ENCODE peak calls at places on chromosomes 5 and 9, in five cellular contexts. W is A673; B is CD8-positive, alpha-beta memory T cell; E is GM04504; X is activated naive CD8-positive, alpha-beta T cell treated with anti-CD3 and anti-CD28 coated beads, Interleukin-2, amount 50 U/mL, for 24 hours. G is an unnamed sample.

GRCh38 chr5:170755679-170756456 is 27.7 kb upstream of the GABRP start:
- DNase-seq in X (no peak), W (peak; percentile 21), E (no peak), B (no peak), G (no peak)

GRCh38 chr5:36610629-36611028 is 4.2 kb downstream of the SLC1A3 start:
- DNase-seq in X (no peak), B (no peak), E (no peak), W (no peak), G (no peak)

GRCh38 chr9:133987455-133987800 is 4.7 kb downstream of the VAV2 start:
- DNase-seq in X (no peak), B (no peak), W (no peak), E (no peak), G (no peak)

GRCh38 chr9:134551657-134552348 is 89.8 kb upstream of the COL5A1 start:
- DNase-seq in W (peak; percentile 94), B (no peak), E (no peak), X (no peak), G (no peak)

GRCh38 chr9:69178583-69179011 is 4.5 kb downstream of the TJP2 start:
- DNase-seq in B (no peak), E (no peak), X (no peak), W (no peak), G (no peak)

GRCh38 chr9:37906312-37907239 is 2.6 kb upstream of the SLC25A51 start:
- DNase-seq in E (no peak), B (no peak), W (no peak), X (no peak), G (peak; percentile 11)

GRCh38 chr5:157865844-157866243 is 6.9 kb upstream of the CLINT1 start:
- DNase-seq in W (no peak), B (no peak), X (no peak), E (no peak), G (no peak)

GRCh38 chr9:135132008-135132407 is 44.5 kb downstream of the OLFM1 start:
- DNase-seq in X (no peak), B (no peak), W (no peak), E (no peak), G (no peak)

GRCh38 chr9:74663456-74663855 is 166.3 kb downstream of the RORB start:
- DNase-seq in X (no peak), W (no peak), E (no peak), B (no peak), G (no peak)

GRCh38 chr9:137138058-137138697 is 776 bp upstream of the GRIN1 start:
- DNase-seq in W (peak; percentile 57), B (no peak), E (no peak), X (peak; percentile 27), G (no peak)

GRCh38 chr5:13574634-13575033 is 369.9 kb downstream of the DNAH5 start:
- DNase-seq in E (no peak), B (no peak), W (no peak), X (no peak), G (no peak)

GRCh38 chr5:15929616-15930303 is 249.8 kb downstream of the MARCHF11 start:
- DNase-seq in E (peak; percentile 69), B (no peak), W (no peak), X (no peak), G (no peak)

GRCh38 chr5:18744441-18744840 is 1110.2 kb downstream of the TAF11L14 start:
- DNase-seq in E (no peak), W (no peak), B (no peak), X (no peak), G (peak; percentile 31)

GRCh38 chr5:891117-891836 is 1.3 kb downstream of the BRD9 start:
- DNase-seq in X (no peak), B (no peak), W (peak; percentile 84), E (no peak), G (no peak)

GRCh38 chr5:17196686-17197085 is 20.7 kb upstream of the BASP1 start:
- DNase-seq in E (no peak), W (no peak), B (no peak), X (no peak), G (no peak)

GRCh38 chr5:155193018-155193417 is 179.5 kb downstream of the KIF4B start:
- DNase-seq in W (no peak), E (no peak), X (no peak), B (no peak), G (no peak)

GRCh38 chr5:994821-995220 is 13.8 kb upstream of the NKD2 start:
- DNase-seq in X (no peak), B (no peak), W (no peak), E (no peak), G (peak; percentile 11)

GRCh38 chr5:103542441-103542840 is 20.1 kb downstream of the NUDT12 start:
- DNase-seq in X (no peak), W (no peak), E (no peak), B (no peak), G (no peak)

GRCh38 chr9:100066539-100066938 is 32.3 kb downstream of the ERP44 start:
- DNase-seq in B (no peak), X (no peak), E (no peak), W (peak; percentile 88), G (no peak)

GRCh38 chr9:126164796-126165525 is 161.7 kb upstream of the MVB12B start:
- DNase-seq in W (no peak), X (no peak), E (no peak), B (no peak), G (no peak)

GRCh38 chr9:77569335-77569734 is 78.8 kb downstream of the GNA14 start:
- DNase-seq in E (no peak), B (no peak), X (no peak), W (peak; percentile 39), G (no peak)

GRCh38 chr5:167688331-167688730 is 603.1 kb upstream of the WWC1 start:
- DNase-seq in W (no peak), X (no peak), B (no peak), E (peak; percentile 55), G (no peak)

GRCh38 chr5:179959627-179960026 is 51.9 kb upstream of the TBC1D9B start:
- DNase-seq in E (no peak), W (no peak), B (no peak), X (no peak), G (no peak)

GRCh38 chr5:675876-676698 is 17.1 kb downstream of the TPPP start:
- DNase-seq in W (no peak), B (no peak), X (no peak), E (no peak), G (peak; percentile 15)

GRCh38 chr9:69190086-69190865 is 16.2 kb downstream of the TJP2 start:
- DNase-seq in X (no peak), B (no peak), E (no peak), W (no peak), G (no peak)

GRCh38 chr5:36820900-36821299 is 55.7 kb upstream of the NIPBL start:
- DNase-seq in B (no peak), E (no peak), X (no peak), W (peak; percentile 13), G (no peak)

GRCh38 chr5:126917918-126918623 is 112.3 kb downstream of the MARCHF3 start:
- DNase-seq in B (no peak), E (no peak), W (no peak), X (no peak), G (no peak)

GRCh38 chr5:119273391-119273839 is 82.4 kb upstream of the TNFAIP8 start:
- DNase-seq in B (no peak), E (no peak), W (no peak), X (no peak), G (no peak)

GRCh38 chr9:121359358-121360294 is 10.4 kb downstream of the STOM start:
- DNase-seq in W (peak; percentile 41), E (no peak), B (no peak), X (no peak), G (no peak)

GRCh38 chr9:113399646-113400200 is 1.4 kb downstream of the ALAD start:
- DNase-seq in W (no peak), E (no peak), X (no peak), B (no peak), G (peak; percentile 11)

GRCh38 chr9:131273791-131274673 is 2.3 kb downstream of the FAM78A start:
- DNase-seq in W (no peak), E (no peak), X (peak; percentile 39), B (no peak), G (peak; percentile 60)

GRCh38 chr5:43193952-43194321 is 1.9 kb downstream of the NIM1K start:
- DNase-seq in W (no peak), X (no peak), B (no peak), E (no peak), G (no peak)

GRCh38 chr5:38367410-38367809 is 109.1 kb downstream of the EGFLAM start:
- DNase-seq in E (no peak), X (no peak), B (no peak), W (no peak), G (no peak)

G was measured in activated T-cell treated with anti-CD3 and anti-CD28 coated beads, Interleukin-2, amount 50 U/mL, for 48 hours.